ENCODE peak calls at places on chromosomes 16 and 17, in four cellular contexts. X, B, R and Z are unnamed samples.

GRCh38 chr16:28196331-28196987 is 15.3 kb downstream of the XPO6 start:
- DNase-seq in R (no peak), B (no peak), X (no peak), Z (peak)

GRCh38 chr17:46009681-46010596 is 10.9 kb downstream of the STH start:
- DNase-seq in R (no peak), X (no peak), B (no peak), Z (no peak)

GRCh38 chr16:25413962-25414361 is 156.3 kb upstream of the ZKSCAN2 start:
- DNase-seq in R (no peak), B (no peak), X (peak), Z (peak)

GRCh38 chr16:27599606-27600005 is 49.7 kb downstream of the KATNIP start:
- DNase-seq in B (no peak), R (no peak), X (no peak), Z (no peak)

GRCh38 chr16:50260206-50261159 is 5.9 kb upstream of the ADCY7 start:
- DNase-seq in X (no peak), B (no peak), R (no peak), Z (no peak)

GRCh38 chr16:76768316-76768715 is 422.7 kb upstream of the MON1B start:
- DNase-seq in R (no peak), B (no peak), X (no peak), Z (no peak)

GRCh38 chr17:74444406-74444805 is 12.5 kb downstream of the GPRC5C start:
- DNase-seq in R (no peak), X (no peak), B (no peak), Z (no peak)

GRCh38 chr17:74738051-74738996 is 1.3 kb downstream of the RAB37 start:
- DNase-seq in X (peak), B (peak), R (no peak), Z (no peak)

GRCh38 chr17:6435968-6436367 is 1.0 kb upstream of the AIPL1 start:
- DNase-seq in X (peak), R (no peak), B (peak), Z (no peak)

GRCh38 chr17:3666516-3666915 is 1.9 kb downstream of the TAX1BP3 start:
- DNase-seq in X (no peak), R (no peak), B (no peak), Z (no peak)

GRCh38 chr16:85722497-85722896 is 28.4 kb downstream of the C16orf74 start:
- DNase-seq in X (no peak), R (no peak), B (no peak), Z (no peak)

GRCh38 chr17:17297217-17297616 is 6.0 kb upstream of the NT5M start:
- DNase-seq in B (no peak), R (no peak), X (peak), Z (no peak)

GRCh38 chr17:57091186-57091618 is 6.2 kb downstream of the AKAP1 start:
- DNase-seq in X (no peak), B (no peak), R (no peak), Z (no peak)

GRCh38 chr16:12449795-12450194 is 353.9 kb downstream of the CPPED1 start:
- DNase-seq in X (no peak), B (no peak), R (no peak), Z (no peak)

GRCh38 chr16:28210979-28211505 is 723 bp downstream of the XPO6 start:
- DNase-seq in X (peak), B (peak), R (no peak), Z (no peak)

GRCh38 chr17:16215002-16215272 is 397 bp downstream of the NCOR1 start:
- DNase-seq in R (no peak), B (no peak), X (no peak), Z (no peak)

GRCh38 chr16:49467540-49468372 is 94.2 kb downstream of the C16orf78 start:
- DNase-seq in B (no peak), X (no peak), R (no peak), Z (no peak)

GRCh38 chr17:557371-557770 is 157.3 kb downstream of the VPS53 start:
- DNase-seq in R (no peak), B (no peak), X (no peak), Z (no peak)

GRCh38 chr17:48426019-48426418 is 4.0 kb downstream of the SKAP1 start:
- DNase-seq in R (no peak), B (no peak), X (no peak), Z (no peak)

GRCh38 chr16:66569827-66570405 is 3.7 kb downstream of the CMTM1 start:
- DNase-seq in B (peak), X (peak), R (no peak), Z (peak)

GRCh38 chr16:87062569-87063442 is 254.4 kb downstream of the C16orf95 start:
- DNase-seq in R (no peak), X (peak), B (peak), Z (no peak)
- H3K4me3 ChIP-seq in R (no peak), X (peak), B (no peak), Z (no peak)

DNA sequence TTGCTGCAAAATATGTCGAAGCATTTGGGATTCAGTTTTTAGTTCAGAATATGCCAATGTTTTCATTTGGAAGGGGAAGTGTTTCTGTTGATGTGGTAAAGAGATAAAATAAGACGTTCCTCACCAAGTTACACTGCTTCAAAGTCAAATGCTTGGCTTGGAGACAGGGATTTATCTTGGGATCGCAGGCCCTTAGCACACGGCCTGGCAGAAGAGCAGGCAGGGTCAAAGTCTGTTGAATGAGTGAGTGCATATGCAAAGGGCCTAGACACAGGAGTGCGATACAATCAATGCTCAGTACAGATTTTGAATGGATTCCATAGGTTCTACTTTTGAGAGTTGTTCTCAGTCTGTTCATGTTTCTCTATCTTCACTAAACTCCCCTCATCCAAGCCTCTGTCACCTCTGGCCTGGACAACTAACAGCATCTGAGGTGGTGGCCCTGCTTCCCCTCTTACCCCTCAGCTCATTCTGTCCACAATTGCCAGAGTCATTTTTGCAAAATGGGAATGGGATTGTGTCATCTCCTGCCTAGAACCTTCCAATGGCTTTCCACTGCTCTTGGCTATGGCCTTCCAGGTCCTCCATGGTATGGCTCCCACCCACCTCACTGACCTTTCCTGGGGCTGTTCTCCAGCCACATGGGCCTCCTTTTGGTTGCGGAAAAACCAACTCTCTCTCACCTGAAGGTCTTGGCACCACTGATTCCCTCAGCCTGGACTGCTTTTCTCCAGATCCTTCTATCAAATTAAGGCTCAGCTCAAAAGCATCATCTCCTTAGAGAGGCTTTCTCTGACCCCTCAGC is 3.2 kb downstream of the DEXI start:
- DNase-seq in X (no peak), B (no peak), R (no peak), Z (no peak)
- H3K4me3 ChIP-seq in X (peak), B (no peak), R (peak), Z (no peak)

GRCh38 chr17:67058036-67058435 is 13.7 kb downstream of the CACNG1 start:
- DNase-seq in X (no peak), R (no peak), B (no peak), Z (no peak)
- H3K4me3 ChIP-seq in X (no peak), R (no peak), B (no peak), Z (no peak)

GRCh38 chr16:88634994-88635670 is 3.2 kb upstream of the IL17C start:
- DNase-seq in R (no peak), B (no peak), X (no peak), Z (no peak)
- H3K4me3 ChIP-seq in R (peak), B (no peak), X (no peak), Z (peak)

DNA sequence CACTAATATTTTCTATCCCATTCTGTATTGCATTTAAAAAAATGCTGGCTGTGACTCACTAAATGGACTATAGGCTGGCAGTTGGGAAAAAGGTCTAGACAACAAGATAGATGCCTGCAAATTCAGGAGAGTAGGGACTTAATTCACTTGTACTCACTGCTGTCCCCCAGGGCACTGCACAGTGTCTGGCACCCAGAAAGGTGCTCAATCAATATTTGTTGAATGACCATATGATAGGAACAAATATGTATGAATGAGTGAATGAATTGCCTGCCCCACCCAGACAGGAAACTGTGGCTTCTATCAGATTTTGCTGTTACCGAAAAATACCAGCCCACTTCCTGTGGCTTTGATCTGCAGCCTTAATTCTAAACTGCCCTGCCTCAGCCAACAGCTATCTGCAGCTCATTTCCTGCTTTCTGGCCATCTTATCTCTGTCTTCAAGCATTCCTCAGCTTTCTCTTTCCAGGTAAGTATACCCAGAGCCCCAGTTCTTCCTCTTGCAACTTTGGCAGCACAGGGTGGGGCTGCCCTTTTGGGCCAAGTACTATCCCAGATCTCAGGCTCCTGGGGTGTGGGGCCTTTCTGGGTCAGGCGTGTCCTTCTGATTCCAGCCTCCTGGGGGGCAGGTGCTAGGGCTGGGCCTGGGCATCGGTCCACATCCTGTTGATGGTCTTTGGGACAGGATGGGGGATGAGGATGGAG is 15.3 kb upstream of the TNS4 start:
- DNase-seq in B (peak), R (no peak), X (peak), Z (no peak)
- H3K4me3 ChIP-seq in B (no peak), R (no peak), X (peak), Z (no peak)